ENCODE peak calls at places on chromosomes 12 and 14, in seven cellular contexts. L, O, B, R, S, I and N are unnamed samples.

GRCh38 chr14:70741482-70741881 is 67.8 kb downstream of the MAP3K9 start:
- DNase-seq in L (no peak), S (no peak), B (no peak), I (no peak), R (no peak), O (no peak), N (no peak)

GRCh38 chr14:23209651-23210423 is 26.4 kb upstream of the SLC7A8 start:
- DNase-seq in I (peak; percentile 92), R (no peak), B (no peak), O (no peak), S (no peak), L (no peak), N (no peak)

GRCh38 chr14:85535316-85535715 is 5.4 kb downstream of the FLRT2 start:
- DNase-seq in O (no peak), R (peak; percentile 55), B (no peak), L (no peak), I (peak; percentile 13), S (no peak), N (no peak)

GRCh38 chr14:80523518-80524117 is 312.3 kb upstream of the DIO2 start:
- DNase-seq in L (no peak), R (no peak), B (no peak), S (no peak), O (no peak), I (peak; percentile 46), N (no peak)

GRCh38 chr14:58987601-58988000 is 200.9 kb upstream of the DAAM1 start:
- DNase-seq in R (no peak), B (no peak), L (no peak), S (no peak), O (no peak), I (no peak), N (no peak)

GRCh38 chr12:2669560-2669959 is 125.2 kb upstream of the FKBP4 start:
- DNase-seq in R (no peak), O (no peak), B (no peak), I (no peak), S (no peak), L (no peak), N (no peak)

GRCh38 chr14:24871302-24871701 is 178.6 kb downstream of the STXBP6 start:
- DNase-seq in B (no peak), S (no peak), O (no peak), I (peak; percentile 50), L (no peak), R (no peak), N (no peak)

GRCh38 chr14:68099348-68100045 is 279.9 kb downstream of the RAD51B start:
- DNase-seq in S (no peak), O (no peak), L (no peak), B (no peak), R (no peak), I (no peak), N (no peak)

GRCh38 chr12:110860833-110861291 is 14.1 kb downstream of the CCDC63 start:
- DNase-seq in R (peak; percentile 98), S (no peak), L (no peak), B (no peak), I (no peak), O (no peak), N (no peak)

GRCh38 chr14:103732868-103733626 is 17.4 kb downstream of the ZFYVE21 start:
- DNase-seq in B (no peak), L (no peak), S (no peak), I (no peak), R (no peak), O (no peak), N (no peak)

GRCh38 chr14:24984846-24985589 is 64.9 kb downstream of the STXBP6 start:
- DNase-seq in B (no peak), R (peak; percentile 83), S (no peak), I (no peak), L (no peak), O (no peak), N (no peak)

GRCh38 chr14:68076451-68076850 is 256.9 kb downstream of the RAD51B start:
- DNase-seq in O (no peak), S (peak; percentile 49), L (no peak), R (no peak), B (no peak), I (peak; percentile 38), N (no peak)

GRCh38 chr14:105891631-105892452 is 365.5 kb downstream of the TMEM121 start:
- DNase-seq in O (no peak), I (no peak), R (no peak), S (no peak), B (no peak), L (no peak), N (no peak)

GRCh38 chr14:26595922-26596721 is 1.7 kb downstream of the NOVA1 start:
- DNase-seq in S (no peak), B (no peak), R (peak; percentile 20), I (no peak), L (no peak), O (no peak), N (no peak)

GRCh38 chr12:43029971-43030370 is 440.4 kb upstream of the PRICKLE1 start:
- DNase-seq in L (no peak), S (no peak), O (no peak), R (no peak), I (no peak), B (no peak), N (no peak)

GRCh38 chr14:75769047-75769685 is 108.1 kb downstream of the TTLL5 start:
- DNase-seq in B (no peak), S (no peak), O (no peak), L (no peak), I (peak; percentile 36), R (no peak), N (no peak)

GRCh38 chr14:104133496-104133895 is 4.9 kb upstream of the KIF26A start:
- DNase-seq in R (no peak), S (no peak), L (no peak), B (no peak), I (no peak), O (no peak), N (no peak)

GRCh38 chr14:70563869-70564268 is 29.1 kb upstream of the ADAM20 start:
- DNase-seq in B (no peak), O (no peak), L (no peak), R (peak; percentile 5), S (no peak), I (no peak), N (no peak)

GRCh38 chr12:69789351-69789750 is 35.7 kb upstream of the MYRFL start:
- DNase-seq in O (no peak), R (no peak), L (no peak), I (no peak), B (no peak), S (no peak), N (no peak)

GRCh38 chr14:69827560-69827959 is 30.5 kb upstream of the SLC10A1 start:
- DNase-seq in I (no peak), R (no peak), L (no peak), S (no peak), B (no peak), O (no peak), N (no peak)

GRCh38 chr14:59236195-59236594 is 47.7 kb downstream of the DAAM1 start:
- DNase-seq in L (no peak), B (no peak), R (no peak), I (no peak), S (no peak), O (no peak), N (no peak)